ENCODE peak calls at places on chromosome 5, in six cellular contexts. E is PC-9, I is uterus, T is pancreas, V is HFFc6, W is fibroblast of the aortic adventitia. B is an unnamed sample.

GRCh38 chr5:57550132-57550531 is 67.5 kb upstream of the ACTBL2 start:
- DNase-seq in I (no peak), V (no peak), T (no peak), W (no peak), E (no peak), B (no peak)

GRCh38 chr5:120901199-120901598 is 437.1 kb downstream of the PRR16 start:
- DNase-seq in T (no peak), W (no peak), I (no peak), V (no peak), E (peak; percentile 3), B (no peak)

GRCh38 chr5:3604501-3604900 is 8.9 kb downstream of the IRX1 start:
- DNase-seq in V (no peak), W (no peak), E (no peak), I (no peak), T (no peak), B (no peak)

GRCh38 chr5:139294372-139295165 is 1.0 kb downstream of the MATR3 start:
- DNase-seq in I (peak; percentile 76), W (peak; percentile 77), T (peak; percentile 78), V (peak; percentile 60), E (peak; percentile 67), B (peak; percentile 81)

GRCh38 chr5:89729623-89730390 is 679.7 kb downstream of the CETN3 start:
- DNase-seq in E (peak; percentile 9), I (no peak), T (no peak), W (peak; percentile 38), V (no peak), B (no peak)

GRCh38 chr5:14212838-14213237 is 69.7 kb downstream of the TRIO start:
- DNase-seq in V (no peak), I (no peak), W (no peak), E (no peak), T (no peak), B (no peak)

GRCh38 chr5:34959323-34959722 is 30.0 kb downstream of the DNAJC21 start:
- DNase-seq in T (no peak), I (no peak), V (peak; percentile 54), W (peak; percentile 38), E (peak; percentile 55), B (peak; percentile 41)

GRCh38 chr5:154857091-154857533 is 1.3 kb upstream of the CNOT8 start:
- DNase-seq in V (peak; percentile 71), T (no peak), W (no peak), I (no peak), E (no peak), B (no peak)

GRCh38 chr5:38515648-38516047 is 40.8 kb downstream of the LIFR start:
- DNase-seq in E (no peak), V (peak; percentile 27), I (no peak), T (no peak), W (peak; percentile 34), B (peak; percentile 58)

GRCh38 chr5:166505546-166505945 is 1785.9 kb upstream of the WWC1 start:
- DNase-seq in V (no peak), W (no peak), E (no peak), I (no peak), T (no peak), B (no peak)

DNA sequence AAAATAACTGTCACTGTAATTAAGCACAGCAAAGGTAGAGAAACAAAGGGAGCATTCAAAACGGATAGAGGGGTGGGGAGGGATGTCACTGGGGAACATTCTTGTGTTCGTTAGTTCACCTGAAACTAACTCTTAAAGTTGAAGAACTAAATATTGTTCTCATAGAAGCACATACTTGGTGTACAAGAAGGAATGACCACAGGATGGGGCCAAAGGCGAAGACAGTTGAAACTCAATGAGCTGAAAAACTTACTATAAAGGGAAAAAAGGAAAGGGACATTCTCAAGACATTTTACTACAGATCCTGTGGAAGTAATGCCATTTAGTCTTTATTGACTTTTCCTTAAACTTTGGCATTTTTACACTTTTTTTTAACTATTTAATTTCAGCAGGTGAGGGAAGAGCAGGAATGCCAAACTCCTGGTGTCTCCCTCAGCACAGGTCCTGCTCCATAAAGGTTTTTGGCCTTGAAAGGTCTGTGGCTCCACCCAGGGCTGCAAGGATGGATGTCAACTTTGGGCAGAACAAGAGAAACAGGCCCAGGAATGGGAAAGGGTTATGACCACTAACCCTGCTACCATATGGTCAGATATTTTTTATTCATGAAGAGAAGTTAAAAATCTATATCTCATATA is 197.6 kb upstream of the RASA1 start:
- DNase-seq in V (peak; percentile 68), W (peak; percentile 87), I (no peak), T (peak; percentile 18), E (peak; percentile 37), B (peak; percentile 84)
- TF ChIP-seq CTCF in V (peak; percentile 82), W (peak; percentile 71), I (no peak), T (peak; percentile 5), E (peak; percentile 65), B (peak; percentile 70)

GRCh38 chr5:131534995-131535394 is 100.0 kb downstream of the RAPGEF6 start:
- DNase-seq in W (no peak), E (no peak), T (no peak), I (no peak), V (no peak), B (peak; percentile 20)

GRCh38 chr5:131536211-131536826 is 98.7 kb downstream of the RAPGEF6 start:
- DNase-seq in W (peak; percentile 26), I (no peak), V (no peak), T (no peak), E (no peak), B (peak; percentile 52)

GRCh38 chr5:131532016-131532640 is 102.9 kb downstream of the RAPGEF6 start:
- DNase-seq in V (no peak), E (no peak), T (no peak), I (no peak), W (peak; percentile 26), B (no peak)

GRCh38 chr5:131530706-131531331 is 104.2 kb downstream of the RAPGEF6 start:
- DNase-seq in E (no peak), V (no peak), T (no peak), W (no peak), I (no peak), B (no peak)

GRCh38 chr5:131533844-131534243 is 101.2 kb downstream of the RAPGEF6 start:
- DNase-seq in I (no peak), T (no peak), W (no peak), E (no peak), V (no peak), B (no peak)
- TF ChIP-seq CTCF in I (no peak), T (no peak), W (peak; percentile 32), E (peak; percentile 19), V (peak; percentile 50), B (peak; percentile 26)

GRCh38 chr5:176388341-176389113 is at the start of the genes HIGD2A and NOP16:
- DNase-seq in I (peak; percentile 100), E (peak; percentile 98), V (peak; percentile 97), W (peak; percentile 99), T (peak; percentile 100), B (peak; percentile 99)
- TF ChIP-seq CTCF in I (no peak), E (no peak), V (no peak), W (no peak), T (no peak), B (no peak)

GRCh38 chr5:1053391-1054017 is 44.9 kb downstream of the NKD2 start:
- DNase-seq in I (no peak), V (no peak), E (no peak), W (no peak), T (no peak), B (no peak)
- TF ChIP-seq CTCF in I (no peak), V (no peak), E (no peak), W (no peak), T (no peak), B (no peak)

GRCh38 chr5:1882337-1883119 is at the start of gene IRX4:
- DNase-seq in T (no peak), I (no peak), V (no peak), E (peak; percentile 44), W (peak; percentile 10), B (peak; percentile 15)

GRCh38 chr5:1883925-1884637 is 1.4 kb upstream of the IRX4 start:
- DNase-seq in I (no peak), V (no peak), W (no peak), E (no peak), T (no peak), B (no peak)

GRCh38 chr5:1884638-1885475 is 2.1 kb upstream of the IRX4 start:
- DNase-seq in W (no peak), I (no peak), E (no peak), V (no peak), T (no peak), B (no peak)

GRCh38 chr5:1881731-1882336 is 891 bp downstream of the IRX4 start:
- DNase-seq in W (no peak), E (no peak), I (no peak), T (no peak), V (no peak), B (no peak)

DNA sequence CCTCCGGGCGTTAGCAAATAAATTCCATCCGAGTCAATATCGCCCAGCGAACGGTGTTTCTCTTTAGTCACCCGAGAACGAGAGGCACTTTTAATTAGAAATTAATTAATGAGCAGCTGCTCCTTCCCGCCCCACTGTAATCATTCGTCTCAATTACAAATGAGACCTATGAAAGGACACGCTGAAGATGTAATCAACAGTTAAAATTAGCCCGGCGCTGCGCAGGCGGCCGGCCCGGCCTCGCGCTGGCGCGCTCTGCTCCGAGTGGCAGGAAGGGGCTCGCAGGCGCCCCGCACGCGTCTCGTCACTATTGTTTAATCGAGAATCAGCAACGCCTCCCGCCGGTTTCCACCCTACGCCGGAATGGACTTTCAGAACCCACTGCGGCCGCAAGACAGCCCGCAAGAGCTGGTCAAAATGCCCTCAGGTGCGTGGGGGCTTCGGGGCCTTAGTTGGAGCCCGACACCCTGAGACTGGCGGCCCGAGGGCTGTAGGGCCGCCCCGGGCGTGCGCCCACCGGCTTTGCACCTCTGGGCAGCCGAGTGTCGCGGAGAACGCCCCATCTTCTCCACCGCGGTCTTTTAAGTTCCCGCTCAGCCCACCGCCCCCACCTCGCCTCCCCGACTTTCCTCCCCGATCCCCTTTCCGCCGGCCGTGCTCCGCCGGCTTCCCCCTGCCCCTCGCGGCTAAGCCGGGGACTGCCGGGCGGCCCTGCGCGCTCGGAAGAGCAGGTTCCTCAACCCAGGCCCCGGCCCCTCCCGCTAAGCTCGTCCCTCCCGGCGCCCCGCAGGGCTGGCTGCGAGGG is 597 bp upstream of the IRX4 start:
- DNase-seq in I (no peak), E (no peak), W (no peak), T (no peak), V (no peak), B (no peak)
- TF ChIP-seq CTCF in I (peak; percentile 3), E (no peak), W (no peak), T (no peak), V (peak; percentile 37), B (no peak)

B was measured in fibroblast of pulmonary artery.